ENCODE peak calls at places on chromosomes 16 and 17, in five cellular contexts. Z, G, O, A and W are unnamed samples.

GRCh38 chr16:1293921-1294656 is 15.3 kb upstream of the UBE2I start:
- DNase-seq in Z (no peak), G (no peak), O (no peak), A (no peak), W (no peak)

GRCh38 chr16:70395345-70395901 is 43.5 kb downstream of the ST3GAL2 start:
- DNase-seq in Z (no peak), G (no peak), O (peak), A (no peak), W (no peak)

GRCh38 chr17:36650096-36650764 is 48.8 kb downstream of the MRM1 start:
- DNase-seq in Z (no peak), G (no peak), O (no peak), A (no peak), W (no peak)

GRCh38 chr17:32833526-32833925 is 43.4 kb downstream of the MYO1D start:
- DNase-seq in Z (no peak), G (no peak), O (no peak), A (no peak), W (no peak)

GRCh38 chr16:9068886-9069285 is 22.6 kb upstream of the HAPSTR1 start:
- DNase-seq in Z (no peak), G (no peak), O (no peak), A (no peak), W (no peak)

GRCh38 chr16:55369151-55369550 is 45.1 kb downstream of the IRX6 start:
- DNase-seq in Z (no peak), G (no peak), O (no peak), A (no peak), W (no peak)

GRCh38 chr16:11162571-11163268 is 93.3 kb downstream of the SOCS1 start:
- DNase-seq in Z (no peak), G (no peak), O (no peak), A (no peak), W (no peak)

GRCh38 chr17:77869041-77869595 is 89.4 kb upstream of the TNRC6C start:
- DNase-seq in Z (no peak), G (no peak), O (no peak), A (no peak), W (no peak)

GRCh38 chr16:89325861-89326471 is 108.5 kb downstream of the ZNF778 start:
- DNase-seq in Z (peak), G (peak), O (no peak), A (no peak), W (peak)

GRCh38 chr17:12631076-12631475 is 34.6 kb upstream of the MYOCD start:
- DNase-seq in Z (peak), G (peak), O (no peak), A (no peak), W (peak)

GRCh38 chr17:13761221-13761620 is 159.5 kb upstream of the HS3ST3A1 start:
- DNase-seq in Z (no peak), G (no peak), O (no peak), A (no peak), W (no peak)

GRCh38 chr16:6571044-6571443 is 761.6 kb upstream of the RBFOX1 start:
- DNase-seq in Z (no peak), G (no peak), O (no peak), A (no peak), W (no peak)

GRCh38 chr17:75625813-75626486 is 7.3 kb upstream of the SMIM5 start:
- DNase-seq in Z (no peak), G (no peak), O (no peak), A (no peak), W (no peak)

GRCh38 chr17:14070344-14071007 is 1.2 kb downstream of the COX10 start:
- DNase-seq in Z (no peak), G (no peak), O (no peak), A (no peak), W (no peak)

GRCh38 chr17:30858556-30859250 is 26.9 kb downstream of the ATAD5 start:
- DNase-seq in Z (no peak), G (no peak), O (no peak), A (no peak), W (no peak)

GRCh38 chr17:51537996-51538550 is 277.7 kb downstream of the UTP18 start:
- DNase-seq in Z (no peak), G (no peak), O (no peak), A (no peak), W (no peak)